ENCODE peak calls at places on chromosomes 16 and 17, in nine cellular contexts. Y, I, E, Z, Q, U, J, W and V are unnamed samples.

GRCh38 chr16:81279375-81279774 is 35.4 kb upstream of the GAN start:
- DNase-seq in W (no peak), J (no peak), Y (no peak), U (no peak), I (no peak), E (no peak), Q (no peak), Z (peak; percentile 27), V (no peak)

GRCh38 chr17:29572691-29573557 is 4.4 kb downstream of the TP53I13 start:
- DNase-seq in J (peak; percentile 61), Z (no peak), Q (peak; percentile 83), U (no peak), W (peak; percentile 73), I (no peak), E (peak; percentile 50), Y (no peak), V (no peak)

GRCh38 chr17:6306820-6307219 is 128.1 kb downstream of the AIPL1 start:
- DNase-seq in Y (no peak), I (no peak), U (no peak), Z (no peak), W (no peak), E (no peak), Q (no peak), J (no peak), V (no peak)

GRCh38 chr17:28324272-28324745 is 5.3 kb downstream of the TMEM97 start:
- DNase-seq in W (no peak), Q (no peak), J (no peak), Z (no peak), U (no peak), E (no peak), I (no peak), Y (no peak), V (no peak)

GRCh38 chr17:72176902-72177660 is 56.3 kb downstream of the SOX9 start:
- DNase-seq in J (no peak), E (no peak), I (no peak), Y (no peak), W (no peak), Q (no peak), Z (no peak), U (no peak), V (no peak)

GRCh38 chr17:32335046-32335445 is 6.9 kb downstream of the C17orf75 start:
- DNase-seq in Y (no peak), J (no peak), U (no peak), W (no peak), I (no peak), E (no peak), Q (no peak), Z (no peak), V (no peak)

GRCh38 chr16:70747703-70748631 is 53.0 kb downstream of the VAC14 start:
- DNase-seq in W (no peak), U (no peak), I (no peak), Q (no peak), Y (no peak), E (no peak), J (no peak), Z (no peak), V (no peak)

GRCh38 chr17:21679256-21680146 is 12.8 kb upstream of the KCNJ18 start:
- DNase-seq in E (no peak), I (no peak), Q (no peak), Y (no peak), J (no peak), W (no peak), U (no peak), Z (no peak), V (no peak)

GRCh38 chr17:39705786-39706348 is 6.0 kb downstream of the ERBB2 start:
- DNase-seq in I (no peak), U (no peak), J (no peak), W (no peak), Y (no peak), Z (no peak), Q (peak; percentile 71), E (no peak), V (no peak)

GRCh38 chr17:63445571-63446217 is 412 bp downstream of the CYB561 start:
- DNase-seq in I (no peak), Z (no peak), J (peak; percentile 81), Q (no peak), W (no peak), E (no peak), U (peak; percentile 41), Y (peak; percentile 44), V (no peak)

GRCh38 chr16:67708368-67708771 is 10.7 kb downstream of the GFOD2 start:
- DNase-seq in Y (no peak), Q (no peak), I (no peak), E (no peak), J (no peak), U (no peak), Z (no peak), W (no peak), V (peak; percentile 28)

GRCh38 chr16:67884684-67885083 is at the start of gene NRN1L:
- DNase-seq in U (no peak), Q (peak; percentile 94), E (peak; percentile 89), Y (no peak), Z (no peak), I (peak; percentile 66), J (no peak), W (peak; percentile 96), V (no peak)

GRCh38 chr17:39922006-39922405 is 3.6 kb upstream of the GSDMB start:
- DNase-seq in Q (no peak), J (no peak), W (no peak), Z (no peak), Y (no peak), I (no peak), E (no peak), U (no peak), V (no peak)

GRCh38 chr16:68331879-68332410 is 21.1 kb downstream of the PRMT7 start:
- DNase-seq in E (no peak), U (no peak), Y (no peak), Z (no peak), I (no peak), Q (no peak), W (no peak), J (no peak), V (no peak)

GRCh38 chr17:50117202-50118040 is 12.5 kb downstream of the SAMD14 start:
- DNase-seq in W (peak; percentile 80), U (peak; percentile 35), Q (peak; percentile 60), J (peak; percentile 71), E (no peak), I (no peak), Z (no peak), Y (peak; percentile 56), V (no peak)

GRCh38 chr16:56600398-56600999 is 7.9 kb upstream of the MT2A start:
- DNase-seq in J (peak; percentile 43), Z (no peak), Q (no peak), W (no peak), E (peak; percentile 66), U (no peak), Y (no peak), I (no peak), V (no peak)

GRCh38 chr17:12342161-12342560 is 321.5 kb downstream of the MAP2K4 start:
- DNase-seq in W (no peak), U (no peak), Q (no peak), Z (no peak), E (no peak), I (no peak), Y (no peak), J (no peak), V (no peak)

GRCh38 chr17:77107506-77108433 is 33.0 kb upstream of the SEC14L1 start:
- DNase-seq in Y (peak; percentile 51), Q (no peak), E (no peak), U (peak; percentile 51), J (peak; percentile 72), Z (no peak), I (no peak), W (no peak), V (no peak)

GRCh38 chr16:66403531-66404145 is 23.5 kb upstream of the BEAN1 start:
- DNase-seq in U (no peak), W (no peak), Q (no peak), I (no peak), E (no peak), Z (no peak), Y (no peak), J (no peak), V (no peak)

GRCh38 chr16:10971560-10971961 is 27.2 kb downstream of the CLEC16A start:
- DNase-seq in U (no peak), I (peak; percentile 40), Q (peak; percentile 29), W (peak; percentile 53), E (peak; percentile 75), Y (no peak), J (no peak), Z (peak; percentile 83), V (peak; percentile 92)

GRCh38 chr17:8079291-8080207 is 8.0 kb downstream of the ALOX12B start:
- DNase-seq in U (peak; percentile 64), Q (peak; percentile 60), I (no peak), Z (peak; percentile 30), J (peak; percentile 80), Y (peak; percentile 66), E (peak; percentile 48), W (peak; percentile 80), V (no peak)

GRCh38 chr17:43591750-43592562 is 45.8 kb upstream of the ETV4 start:
- DNase-seq in Q (peak; percentile 89), I (peak; percentile 81), J (no peak), W (peak; percentile 77), U (no peak), Y (no peak), E (no peak), Z (no peak), V (no peak)

GRCh38 chr16:31092330-31092729 is 2.3 kb downstream of the VKORC1 start:
- DNase-seq in J (no peak), Q (peak; percentile 17), I (no peak), E (no peak), Z (no peak), U (no peak), Y (no peak), W (no peak), V (peak; percentile 42)

GRCh38 chr17:32283745-32284207 is 18.1 kb downstream of the RHBDL3 start:
- DNase-seq in Q (no peak), Y (no peak), W (no peak), U (no peak), E (peak; percentile 47), I (no peak), J (no peak), Z (no peak), V (no peak)